ENCODE peak calls at places on chromosomes 2 and 18, in nine cellular contexts. K is CD4-positive, CD25-positive, alpha-beta regulatory T cell; P is H7; A is suprapubic skin; G is right lobe of liver; Z is fibroblast of lung; X is thoracic aorta; U is lower lobe of right lung; D is CD4-positive, alpha-beta memory T cell. O is an unnamed sample.

GRCh38 chr2:54461251-54461650 is 5.1 kb downstream of the SPTBN1 start:
- DNase-seq in K (no peak), P (no peak), A (no peak), G (no peak), Z (peak; percentile 90), X (no peak), U (no peak), D (no peak), O (no peak)

GRCh38 chr2:23487735-23488492 is 102.9 kb downstream of the KLHL29 start:
- DNase-seq in K (no peak), P (no peak), A (no peak), G (no peak), Z (peak; percentile 95), X (no peak), U (no peak), D (no peak), O (no peak)

GRCh38 chr18:12973562-12974213 is 17.5 kb upstream of the CEP192 start:
- DNase-seq in K (no peak), P (no peak), A (no peak), G (no peak), Z (no peak), X (no peak), U (no peak), D (no peak), O (no peak)

GRCh38 chr18:39455300-39455699 is 1889.7 kb upstream of the CELF4 start:
- DNase-seq in K (no peak), P (no peak), A (no peak), G (no peak), Z (peak; percentile 78), X (no peak), U (no peak), D (no peak), O (no peak)

GRCh38 chr2:192218347-192218746 is 23.6 kb upstream of the TMEFF2 start:
- DNase-seq in K (no peak), P (peak; percentile 21), A (no peak), G (no peak), Z (no peak), X (no peak), U (no peak), D (no peak), O (no peak)

GRCh38 chr2:10981941-10982381 is 70.2 kb downstream of the KCNF1 start:
- DNase-seq in K (no peak), P (no peak), A (no peak), G (peak; percentile 29), Z (no peak), X (no peak), U (no peak), D (no peak), O (no peak)

GRCh38 chr2:218360453-218360852 is 3.8 kb downstream of the CATIP start:
- DNase-seq in K (no peak), P (no peak), A (no peak), G (peak; percentile 51), Z (no peak), X (no peak), U (peak; percentile 79), D (no peak), O (no peak)

GRCh38 chr2:207867075-207867474 is 97.4 kb upstream of the FZD5 start:
- DNase-seq in K (no peak), P (no peak), A (no peak), G (no peak), Z (no peak), X (no peak), U (no peak), D (no peak), O (no peak)

GRCh38 chr2:24543252-24543651 is 52.2 kb downstream of the NCOA1 start:
- DNase-seq in K (no peak), P (no peak), A (no peak), G (no peak), Z (no peak), X (no peak), U (no peak), D (no peak), O (no peak)

GRCh38 chr2:88177556-88177955 is 7.4 kb downstream of the THNSL2 start:
- DNase-seq in K (no peak), P (no peak), A (no peak), G (no peak), Z (no peak), X (no peak), U (no peak), D (no peak), O (no peak)

GRCh38 chr2:52884971-52885370 is 882.6 kb upstream of the CHAC2 start:
- DNase-seq in K (no peak), P (no peak), A (no peak), G (no peak), Z (no peak), X (no peak), U (no peak), D (no peak), O (no peak)

GRCh38 chr2:206086683-206087350 is 843 bp upstream of the INO80D start:
- DNase-seq in K (no peak), P (no peak), A (no peak), G (no peak), Z (peak; percentile 38), X (no peak), U (no peak), D (no peak), O (peak; percentile 15)

GRCh38 chr18:76256897-76257500 is 238.0 kb downstream of the ZNF516 start:
- DNase-seq in K (no peak), P (peak; percentile 43), A (no peak), G (no peak), Z (peak; percentile 81), X (no peak), U (no peak), D (no peak), O (no peak)

GRCh38 chr18:44927127-44927849 is 246.6 kb downstream of the SETBP1 start:
- DNase-seq in K (no peak), P (no peak), A (no peak), G (no peak), Z (no peak), X (no peak), U (no peak), D (no peak), O (no peak)

GRCh38 chr18:80034068-80034851 is at the start of gene RBFA:
- DNase-seq in K (peak; percentile 98), P (peak; percentile 100), A (peak; percentile 100), G (peak; percentile 100), Z (peak; percentile 98), X (peak; percentile 95), U (peak; percentile 100), D (peak; percentile 98), O (peak; percentile 98)

GRCh38 chr18:22822024-22822423 is 111.1 kb upstream of the RBBP8 start:
- DNase-seq in K (no peak), P (peak; percentile 16), A (no peak), G (no peak), Z (peak; percentile 69), X (no peak), U (no peak), D (no peak), O (no peak)

GRCh38 chr2:70426341-70426740 is 124.5 kb upstream of the FAM136A start:
- DNase-seq in K (no peak), P (no peak), A (no peak), G (no peak), Z (no peak), X (no peak), U (no peak), D (no peak), O (no peak)

GRCh38 chr2:127074358-127074757 is 32.6 kb downstream of the BIN1 start:
- DNase-seq in K (no peak), P (no peak), A (no peak), G (no peak), Z (no peak), X (no peak), U (no peak), D (no peak), O (no peak)

GRCh38 chr2:2828774-2829368 is 497.8 kb upstream of the MYT1L start:
- DNase-seq in K (no peak), P (no peak), A (no peak), G (no peak), Z (no peak), X (no peak), U (no peak), D (no peak), O (no peak)

GRCh38 chr2:132606649-132607048 is 63.4 kb downstream of the LYPD1 start:
- DNase-seq in K (no peak), P (no peak), A (no peak), G (no peak), Z (no peak), X (no peak), U (no peak), D (no peak), O (no peak)

GRCh38 chr18:46917108-46917807 is at the start of the genes KATNAL2 and PIAS2:
- DNase-seq in K (peak; percentile 74), P (peak; percentile 92), A (peak; percentile 75), G (peak; percentile 89), Z (peak; percentile 72), X (peak; percentile 11), U (peak; percentile 86), D (peak; percentile 73), O (peak; percentile 91)

DNA sequence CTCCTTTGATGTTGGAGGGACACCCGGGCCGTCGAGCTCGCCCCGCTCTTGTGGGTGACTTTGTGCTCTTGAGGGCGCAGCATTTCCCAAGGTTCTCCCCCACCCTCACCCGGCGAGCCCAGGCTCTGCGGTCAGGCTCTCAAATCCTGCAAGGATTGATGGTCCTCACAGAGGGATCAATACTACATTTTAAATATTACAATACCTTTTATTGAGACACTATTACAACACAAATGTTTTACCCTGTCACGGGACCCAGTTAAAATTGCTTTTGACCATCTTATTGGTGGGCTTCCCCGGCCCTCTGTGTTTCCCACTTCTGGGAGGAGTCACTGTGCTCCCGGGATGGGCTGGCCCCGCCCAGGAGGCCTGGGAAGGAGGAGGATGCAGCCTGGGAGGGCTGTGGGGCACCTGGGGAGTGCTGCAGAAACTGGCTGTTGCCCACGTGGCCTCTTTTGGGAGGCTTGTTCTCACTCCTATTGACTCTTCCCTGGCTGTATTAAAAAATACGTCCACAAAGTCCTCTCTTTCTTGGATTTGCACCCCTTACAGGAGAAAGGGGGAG is 222.7 kb downstream of the INSIG2 start:
- DNase-seq in K (no peak), P (peak; percentile 77), A (peak; percentile 69), G (no peak), Z (peak; percentile 3), X (no peak), U (no peak), D (no peak), O (no peak)
- H3K4me3 ChIP-seq in K (peak overlapping the region; percentile 86), P (peak overlapping the region; percentile 60), A (peak overlapping the region; percentile 54), G (no peak overlapping the region), Z (no peak overlapping the region), X (peak overlapping the region; percentile 78), U (peak overlapping the region; percentile 57), D (no peak overlapping the region), O (peak overlapping the region; percentile 58)

GRCh38 chr2:144390424-144391020 is 129.4 kb downstream of the ZEB2 start:
- DNase-seq in K (no peak), P (no peak), A (no peak), G (no peak), Z (no peak), X (no peak), U (no peak), D (no peak), O (no peak)
- H3K36me3 ChIP-seq in K (no peaks in the 10 kb centered on the region), P (no peaks in the 10 kb centered on the region), A (peaks cover 18% of the 10 kb centered on the region), G (no peaks in the 10 kb centered on the region), Z (peaks cover 4% of the 10 kb centered on the region), X (peaks cover 13% of the 10 kb centered on the region), U (peaks cover 73% of the 10 kb centered on the region), D (no peaks in the 10 kb centered on the region), O (no peaks in the 10 kb centered on the region)

GRCh38 chr2:197307933-197308521 is 2.6 kb downstream of the ANKRD44 start:
- DNase-seq in K (no peak), P (no peak), A (no peak), G (no peak), Z (no peak), X (no peak), U (no peak), D (no peak), O (peak; percentile 52)
- H3K4me3 ChIP-seq in K (peak overlapping the region; percentile 96), P (no peak overlapping the region), A (peak overlapping the region; percentile 14), G (no peak overlapping the region), Z (no peak overlapping the region), X (no peak overlapping the region), U (peak overlapping the region; percentile 13), D (peak overlapping the region; percentile 65), O (peak overlapping the region; percentile 90)

GRCh38 chr18:31546476-31546875 is 45.2 kb upstream of the TTR start:
- DNase-seq in K (no peak), P (no peak), A (no peak), G (no peak), Z (no peak), X (no peak), U (no peak), D (no peak), O (no peak)
- H3K36me3 ChIP-seq in K (no peaks in the 10 kb centered on the region), P (peaks cover 27% of the 10 kb centered on the region), A (peaks cover 4% of the 10 kb centered on the region), G (no peaks in the 10 kb centered on the region), Z (no peaks in the 10 kb centered on the region), X (no peaks in the 10 kb centered on the region), U (no peaks in the 10 kb centered on the region), D (no peaks in the 10 kb centered on the region), O (peaks cover 10% of the 10 kb centered on the region)

O was measured in GM06990.